ENCODE peak calls at places on chromosome 16, in ten cellular contexts. B is CD8-positive, alpha-beta T cell; G is stomach; C is GM23338; D is Peyer's patch; Z is heart right ventricle; J is aorta; A is BE2C; P is uterus; E is HCT116. N is an unnamed sample.

GRCh38 chr16:88633684-88634140 is 4.7 kb upstream of the IL17C start:
- DNase-seq in G (peak; percentile 52), A (peak; percentile 43), E (no peak), D (peak; percentile 80), Z (no peak), C (peak; percentile 86), J (no peak), P (no peak), B (peak; percentile 73), N (peak; percentile 58)

GRCh38 chr16:52816993-52817392 is 235.7 kb downstream of the CHD9NB start:
- DNase-seq in C (no peak), G (no peak), P (no peak), J (no peak), D (no peak), E (no peak), Z (no peak), A (no peak), B (no peak), N (no peak)

GRCh38 chr16:31397101-31397660 is 4.0 kb downstream of the ITGAD start:
- DNase-seq in B (no peak), C (no peak), A (no peak), J (no peak), P (no peak), D (no peak), Z (no peak), G (no peak), E (no peak), N (no peak)

GRCh38 chr16:19502395-19503131 is 19.3 kb downstream of the GDE1 start:
- DNase-seq in A (peak; percentile 80), Z (peak; percentile 73), E (peak; percentile 73), P (peak; percentile 60), B (peak; percentile 62), D (peak; percentile 89), G (peak; percentile 80), C (peak; percentile 90), J (peak; percentile 80), N (peak; percentile 75)

GRCh38 chr16:24522751-24523150 is 16.6 kb upstream of the RBBP6 start:
- DNase-seq in Z (no peak), E (no peak), D (no peak), J (no peak), B (peak; percentile 32), A (no peak), P (no peak), G (no peak), C (no peak), N (no peak)

GRCh38 chr16:29816694-29817441 is 916 bp downstream of the PAGR1 start:
- DNase-seq in J (peak; percentile 89), A (peak; percentile 68), C (peak; percentile 80), G (peak; percentile 65), P (peak; percentile 63), Z (peak; percentile 58), D (peak; percentile 76), E (no peak), B (peak; percentile 75), N (peak; percentile 78)

GRCh38 chr16:28903344-28904042 is 21.5 kb downstream of the RABEP2 start:
- DNase-seq in G (no peak), C (no peak), P (no peak), A (no peak), J (no peak), E (no peak), D (no peak), Z (no peak), B (no peak), N (no peak)

GRCh38 chr16:61926766-61927165 is 109.5 kb downstream of the CDH8 start:
- DNase-seq in J (no peak), D (no peak), B (no peak), P (no peak), G (no peak), Z (no peak), E (no peak), A (no peak), C (no peak), N (no peak)

GRCh38 chr16:678858-679807 is 1.1 kb upstream of the STUB1 start:
- DNase-seq in G (peak; percentile 76), A (peak; percentile 90), J (peak; percentile 89), Z (peak; percentile 74), E (no peak), C (peak; percentile 82), P (peak; percentile 70), D (peak; percentile 79), B (no peak), N (peak; percentile 51)

GRCh38 chr16:64308721-64309120 is 813.1 kb downstream of the CDH11 start:
- DNase-seq in A (no peak), Z (no peak), B (no peak), E (no peak), J (no peak), P (no peak), G (no peak), C (no peak), D (no peak), N (no peak)

GRCh38 chr16:77825196-77825595 is 36.8 kb downstream of the VAT1L start:
- DNase-seq in E (no peak), D (no peak), J (no peak), P (no peak), C (no peak), B (no peak), G (no peak), Z (no peak), A (no peak), N (no peak)

GRCh38 chr16:49471038-49471727 is 97.6 kb downstream of the C16orf78 start:
- DNase-seq in P (peak; percentile 6), D (no peak), B (peak; percentile 32), C (no peak), E (no peak), G (peak; percentile 1), J (no peak), A (no peak), Z (no peak), N (no peak)

GRCh38 chr16:78060295-78060694 is 37.9 kb downstream of the CLEC3A start:
- DNase-seq in D (no peak), C (no peak), E (no peak), G (no peak), P (no peak), B (no peak), A (no peak), J (no peak), Z (no peak), N (no peak)

GRCh38 chr16:4465977-4466779 is 8.2 kb downstream of the NMRAL1 start:
- DNase-seq in C (no peak), B (peak; percentile 78), A (no peak), E (no peak), J (no peak), D (peak; percentile 75), G (peak; percentile 41), Z (peak; percentile 82), P (no peak), N (peak; percentile 60)

GRCh38 chr16:11034005-11034404 is 89.6 kb downstream of the CLEC16A start:
- DNase-seq in A (no peak), J (no peak), P (peak; percentile 85), Z (peak; percentile 38), D (no peak), E (no peak), B (no peak), C (no peak), G (no peak), N (no peak)
- H3K4me3 ChIP-seq in A (no peak overlapping the region), J (no peak overlapping the region), P (no peak overlapping the region), Z (no peak overlapping the region), D (no peak overlapping the region), E (no peak overlapping the region), B (no peak overlapping the region), C (no peak overlapping the region), G (no peak overlapping the region), N (no peak overlapping the region)

GRCh38 chr16:66844342-66845079 is at the start of gene CA7:
- DNase-seq in C (peak; percentile 62), J (no peak), Z (no peak), G (no peak), E (no peak), P (no peak), B (no peak), A (no peak), D (peak; percentile 37), N (no peak)
- H3K27me3 ChIP-seq in C (peaks cover 51% of the 10 kb centered on the region), J (no peaks in the 10 kb centered on the region), Z (peaks cover 52% of the 10 kb centered on the region), G (peaks cover 36% of the 10 kb centered on the region), E (no peaks in the 10 kb centered on the region), P (peaks cover 9% of the 10 kb centered on the region), B (no peaks in the 10 kb centered on the region), A (peaks cover 31% of the 10 kb centered on the region), D (peaks cover 11% of the 10 kb centered on the region), N (no peaks in the 10 kb centered on the region)

GRCh38 chr16:56424791-56425438 is 430 bp downstream of the AMFR start:
- DNase-seq in D (peak; percentile 57), A (peak; percentile 53), Z (peak; percentile 17), B (peak; percentile 58), G (no peak), P (peak; percentile 36), E (no peak), J (peak; percentile 85), C (peak; percentile 56), N (no peak)

GRCh38 chr16:56422896-56423441 is 2.4 kb downstream of the AMFR start:
- DNase-seq in P (no peak), C (no peak), E (no peak), B (no peak), G (no peak), D (no peak), J (no peak), A (no peak), Z (no peak), N (no peak)

GRCh38 chr16:56423584-56424403 is 1.6 kb downstream of the AMFR start:
- DNase-seq in E (no peak), D (no peak), Z (no peak), P (no peak), G (no peak), J (no peak), B (no peak), A (no peak), C (no peak), N (peak; percentile 27)

GRCh38 chr16:56425439-56425832 is at the start of gene AMFR:
- DNase-seq in P (peak; percentile 48), E (peak; percentile 54), J (peak; percentile 89), A (peak; percentile 84), Z (peak; percentile 58), G (peak; percentile 72), C (peak; percentile 85), B (peak; percentile 80), D (peak; percentile 81), N (peak; percentile 79)

DNA sequence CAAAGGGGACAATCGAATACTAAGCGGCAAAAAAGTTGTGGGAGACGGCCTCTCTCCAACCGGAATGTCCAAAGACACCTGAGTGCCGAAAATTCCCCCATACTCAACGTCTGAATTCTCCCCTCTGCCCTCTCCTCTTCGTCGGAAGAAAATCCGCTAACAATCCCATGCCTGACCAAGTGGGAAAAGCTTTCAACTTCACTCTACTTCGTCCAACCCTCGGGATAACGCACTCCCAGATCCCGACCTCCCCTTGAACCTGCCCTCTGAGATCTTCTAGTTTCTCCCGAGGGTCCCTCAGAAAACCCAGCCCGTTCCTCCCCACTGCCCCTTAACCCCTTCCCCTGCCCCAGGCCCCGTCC is 960 bp downstream of the AMFR start:
- DNase-seq in D (no peak), C (peak; percentile 30), Z (peak; percentile 9), B (no peak), A (no peak), J (no peak), P (no peak), E (no peak), G (no peak), N (peak; percentile 31)
- H3K4me1 ChIP-seq in D (peaks cover 17% of the 10 kb centered on the region), C (peaks cover 28% of the 10 kb centered on the region), Z (peaks cover 21% of the 10 kb centered on the region), B (peaks cover 19% of the 10 kb centered on the region), A (peaks cover 7% of the 10 kb centered on the region), J (peaks cover 16% of the 10 kb centered on the region), P (no peaks in the 10 kb centered on the region), E (peaks cover 18% of the 10 kb centered on the region), G (peaks cover 24% of the 10 kb centered on the region), N (peaks cover 14% of the 10 kb centered on the region)

DNA sequence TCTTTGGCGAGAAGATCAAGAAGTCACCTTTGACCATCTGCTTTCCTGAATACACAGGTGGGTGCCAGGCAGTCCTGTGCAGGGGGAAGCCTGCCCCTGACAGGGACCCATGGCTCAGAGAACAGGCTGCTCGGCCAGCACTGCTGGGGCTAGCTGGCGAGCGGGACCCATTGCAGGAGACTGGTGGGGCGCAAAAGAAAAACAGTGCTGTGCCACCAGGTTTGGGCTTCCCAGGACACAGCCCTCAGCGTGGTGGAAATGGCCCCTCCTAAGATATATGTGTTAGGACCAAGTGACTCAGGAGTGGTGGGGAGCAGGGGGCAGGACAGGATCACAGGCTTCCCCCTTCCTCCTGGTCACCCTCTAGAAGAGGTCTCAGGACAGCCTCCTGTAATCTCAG is 73.9 kb downstream of the AMFR start:
- DNase-seq in G (no peak), Z (no peak), J (peak; percentile 58), C (no peak), A (peak; percentile 8), E (no peak), B (no peak), P (no peak), D (no peak), N (no peak)
- H3K4me3 ChIP-seq in G (no peak overlapping the region), Z (no peak overlapping the region), J (no peak overlapping the region), C (no peak overlapping the region), A (no peak overlapping the region), E (no peak overlapping the region), B (no peak overlapping the region), P (no peak overlapping the region), D (no peak overlapping the region), N (no peak overlapping the region)

N was measured in small intestine.